ENCODE peak calls at places on chromosomes 11 and 22, in five cellular contexts. R is heart left ventricle; O is foreskin fibroblast; S is fibroblast of pulmonary artery; Z is CD4-positive, alpha-beta T cell. M is an unnamed sample.
A peak's percentile ranks its signal among the peaks of the same experiment; 100 is the strongest.

GRCh38 chr11:131819845-131820244 is 449.4 kb downstream of the NTM start:
- DNase-seq in R (no peak), O (no peak), S (no peak), Z (no peak), M (no peak)

GRCh38 chr11:123159146-123159857 is 35.7 kb downstream of the CLMP start:
- DNase-seq in R (no peak), O (no peak), S (peak; percentile 55), Z (no peak), M (no peak)

GRCh38 chr22:32631507-32632245 is 157.1 kb downstream of the FBXO7 start:
- DNase-seq in R (no peak), O (no peak), S (no peak), Z (no peak), M (no peak)

GRCh38 chr11:96197801-96198465 is 145.1 kb downstream of the MAML2 start:
- DNase-seq in R (no peak), O (no peak), S (no peak), Z (no peak), M (no peak)

GRCh38 chr11:798093-798713 is at the start of gene SLC25A22:
- DNase-seq in R (peak; percentile 80), O (peak; percentile 71), S (peak; percentile 74), Z (peak; percentile 82), M (no peak)

GRCh38 chr11:45022294-45023064 is 71.8 kb upstream of the TP53I11 start:
- DNase-seq in R (no peak), O (no peak), S (no peak), Z (no peak), M (no peak)

GRCh38 chr11:9757809-9758675 is 94.2 kb downstream of the SWAP70 start:
- DNase-seq in R (peak; percentile 91), O (peak; percentile 73), S (peak; percentile 73), Z (peak; percentile 89), M (no peak)

GRCh38 chr22:21624120-21624879 is 5.5 kb downstream of the YDJC start:
- DNase-seq in R (no peak), O (peak; percentile 22), S (peak; percentile 21), Z (peak; percentile 31), M (no peak)

GRCh38 chr11:73308003-73308962 is at the start of gene ARHGEF17:
- DNase-seq in R (peak; percentile 87), O (peak; percentile 77), S (peak; percentile 75), Z (peak; percentile 22), M (no peak)

GRCh38 chr22:45552580-45553332 is 50.1 kb downstream of the FBLN1 start:
- DNase-seq in R (peak; percentile 80), O (peak; percentile 99), S (peak; percentile 87), Z (no peak), M (peak; percentile 95)
- TF ChIP-seq CTCF in R (no peak), O (peak; percentile 50), S (peak; percentile 45), Z (no peak), M (peak; percentile 65)

DNA sequence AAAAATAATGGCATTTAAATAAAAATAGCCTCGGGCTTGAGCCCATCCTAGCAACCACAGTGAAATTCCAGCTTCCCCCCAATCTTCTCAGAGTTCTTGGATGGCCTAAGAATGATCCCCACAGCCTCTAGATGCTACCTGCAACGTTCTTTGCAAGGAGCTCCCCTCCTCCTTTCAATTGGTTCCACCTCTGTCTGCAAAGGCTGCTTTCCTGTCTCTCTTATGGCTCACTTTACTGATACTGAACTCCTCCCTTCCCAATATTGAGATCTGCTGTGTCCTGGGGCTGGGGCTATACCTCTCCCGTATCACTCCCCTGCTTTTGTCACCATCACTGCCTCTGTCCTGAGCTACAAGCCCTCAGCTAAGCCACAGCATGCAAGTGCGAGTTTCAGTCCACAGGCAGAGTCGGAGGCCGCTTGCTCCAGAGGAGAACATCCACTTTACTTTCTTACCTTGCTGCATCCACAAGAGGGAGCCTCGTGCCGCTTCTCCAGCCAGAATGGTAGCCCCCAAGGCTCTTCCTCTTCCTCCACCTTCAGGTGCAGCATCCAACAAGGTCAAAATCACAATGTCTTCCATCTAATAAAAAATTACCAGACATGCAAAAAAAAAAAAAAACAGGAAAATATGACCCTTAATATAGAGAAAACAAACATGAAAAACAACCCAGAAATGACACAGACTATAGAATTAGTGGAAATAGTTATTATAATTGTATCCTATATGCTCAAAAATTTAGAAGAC is 48.6 kb upstream of the TMEM45B start:
- DNase-seq in R (no peak), O (no peak), S (peak; percentile 48), Z (peak; percentile 5), M (no peak)
- TF ChIP-seq CTCF in R (peak; percentile 22), O (peak; percentile 52), S (peak; percentile 71), Z (peak; percentile 56), M (peak; percentile 57)

DNA sequence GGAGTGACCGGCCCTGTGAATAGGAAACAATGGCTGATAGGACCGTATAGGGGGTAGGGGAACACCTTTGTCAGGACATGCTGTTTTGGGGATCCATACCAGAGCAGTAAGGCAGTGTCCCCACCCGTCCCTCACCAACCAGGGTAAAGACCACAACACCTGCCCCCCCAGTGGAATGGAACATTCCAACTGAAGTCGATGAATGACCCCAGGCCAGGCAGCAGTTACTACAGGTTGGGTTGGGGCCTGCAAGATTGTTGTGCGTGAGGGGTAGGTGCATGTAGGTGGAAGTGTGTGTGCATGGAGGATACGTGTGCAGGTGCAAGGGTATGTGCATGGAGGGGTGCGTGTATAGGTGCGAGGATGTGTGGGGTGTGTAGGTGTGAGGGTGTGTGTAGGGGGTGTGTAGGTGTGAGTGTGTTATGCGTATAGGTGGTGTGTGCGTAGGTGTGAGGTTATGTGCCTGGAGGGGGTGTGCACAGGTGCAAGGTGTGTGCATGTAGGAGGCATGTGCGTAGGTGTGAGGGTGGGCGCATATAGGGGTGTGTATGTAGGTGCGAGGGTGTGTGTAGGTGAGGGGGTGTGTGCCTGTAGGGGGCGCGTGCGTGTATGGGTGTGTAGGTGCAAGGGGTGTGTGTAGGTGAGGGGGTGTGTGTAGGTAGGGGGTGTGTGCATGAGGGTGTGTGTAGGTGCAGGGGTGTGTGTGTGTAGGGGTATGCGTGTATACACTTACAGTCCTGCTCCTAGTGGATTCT is 32.9 kb downstream of the PISD start:
- DNase-seq in R (no peak), O (no peak), S (no peak), Z (no peak), M (no peak)
- TF ChIP-seq CTCF in R (no peak), O (no peak), S (no peak), Z (no peak), M (no peak)

DNA sequence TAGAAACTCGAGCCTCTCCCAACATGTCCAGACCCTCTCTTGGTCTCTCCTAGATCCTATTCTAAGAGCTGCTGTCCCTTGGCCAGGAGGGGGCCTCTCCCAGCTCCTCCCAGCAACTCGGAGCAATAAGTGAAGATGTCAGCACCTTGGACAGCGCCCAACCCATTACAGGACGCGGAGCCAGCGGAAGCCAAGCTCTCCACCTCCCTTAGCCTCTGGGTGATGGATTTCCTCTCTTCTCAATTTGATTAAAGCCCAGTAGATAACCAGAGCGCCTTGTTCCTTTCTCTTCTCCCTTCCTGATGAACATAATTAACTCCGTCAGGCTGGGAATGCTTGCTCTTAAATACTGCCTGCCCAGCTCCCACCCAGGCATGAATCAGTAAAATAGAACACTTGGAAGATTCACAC is 26.2 kb upstream of the TPBGL start:
- DNase-seq in R (peak; percentile 80), O (peak; percentile 54), S (peak; percentile 86), Z (peak; percentile 61), M (peak; percentile 16)
- TF ChIP-seq CTCF in R (peak; percentile 23), O (peak; percentile 43), S (peak; percentile 56), Z (no peak), M (peak; percentile 40)

GRCh38 chr11:128685383-128686044 is 8.4 kb upstream of the FLI1 start:
- DNase-seq in R (no peak), O (no peak), S (no peak), Z (no peak), M (no peak)
- TF ChIP-seq CTCF in R (no peak), O (no peak), S (no peak), Z (no peak), M (no peak)

GRCh38 chr11:20759541-20759940 is 90.2 kb downstream of the NELL1 start:
- DNase-seq in R (no peak), O (no peak), S (no peak), Z (no peak), M (no peak)

GRCh38 chr11:20762980-20763379 is 93.6 kb downstream of the NELL1 start:
- DNase-seq in R (no peak), O (no peak), S (no peak), Z (no peak), M (no peak)

DNA sequence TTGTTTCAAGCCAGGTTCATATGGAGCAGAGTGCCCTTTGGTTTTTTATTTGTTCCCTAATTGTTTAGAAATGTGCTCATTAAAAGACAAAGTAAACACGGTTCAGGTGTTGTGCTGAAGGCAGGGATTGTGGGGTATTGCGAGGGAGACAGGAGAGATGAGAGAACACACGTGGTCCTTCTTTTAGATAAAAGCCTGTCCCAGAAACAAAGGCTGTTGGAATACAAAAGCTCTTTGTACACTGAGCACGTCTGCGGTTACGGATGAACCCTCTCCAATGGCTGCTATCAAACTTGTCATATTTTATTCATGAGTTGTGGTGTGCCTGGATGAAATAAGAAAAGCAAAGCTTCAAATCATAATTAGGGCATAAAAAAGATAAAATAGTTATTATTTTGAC is 92.7 kb downstream of the NELL1 start:
- DNase-seq in R (no peak), O (no peak), S (no peak), Z (no peak), M (no peak)
- TF ChIP-seq CTCF in R (no peak), O (no peak), S (no peak), Z (no peak), M (no peak)

GRCh38 chr22:29339381-29340235 is 24.1 kb upstream of the RASL10A start:
- DNase-seq in R (no peak), O (no peak), S (no peak), Z (no peak), M (no peak)

GRCh38 chr22:29336751-29337490 is 21.4 kb upstream of the RASL10A start:
- DNase-seq in R (no peak), O (no peak), S (no peak), Z (no peak), M (no peak)

GRCh38 chr22:29338398-29338797 is 22.9 kb upstream of the RASL10A start:
- DNase-seq in R (no peak), O (no peak), S (no peak), Z (no peak), M (no peak)

GRCh38 chr22:29335656-29336055 is 20.2 kb upstream of the RASL10A start:
- DNase-seq in R (no peak), O (no peak), S (no peak), Z (no peak), M (no peak)

DNA sequence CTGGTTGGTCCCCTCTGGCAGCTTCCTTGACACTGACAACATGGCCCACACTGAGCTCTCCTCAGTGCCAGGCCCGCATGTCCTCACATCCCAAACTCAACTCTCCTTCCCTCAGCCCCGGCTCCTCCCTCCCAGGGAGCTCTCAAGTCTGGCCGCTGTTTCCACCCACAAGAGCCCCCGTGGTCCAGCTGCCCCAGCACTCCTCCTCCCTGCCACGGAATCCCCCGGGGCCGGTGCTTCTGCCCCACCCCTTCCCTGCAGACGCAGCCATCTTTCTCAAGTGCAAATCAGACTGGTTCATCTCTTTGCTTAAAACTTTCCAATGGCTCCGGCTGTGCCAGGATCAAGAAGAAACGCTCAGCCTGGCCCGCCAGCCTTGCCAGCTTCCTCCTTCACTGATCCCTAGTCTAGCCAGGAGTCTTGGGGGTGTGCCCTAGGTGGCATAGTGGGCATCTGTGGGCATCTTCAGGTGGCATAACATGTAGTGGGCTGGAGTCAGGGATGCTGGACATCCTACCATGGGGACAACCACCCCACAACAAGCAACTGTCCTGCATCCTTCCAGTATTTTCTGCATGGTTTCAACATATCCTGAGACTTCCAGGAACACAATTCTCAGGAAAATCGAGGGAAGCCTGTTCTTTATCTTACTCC is 22.3 kb upstream of the RASL10A start:
- DNase-seq in R (no peak), O (no peak), S (no peak), Z (no peak), M (no peak)
- TF ChIP-seq CTCF in R (no peak), O (no peak), S (no peak), Z (no peak), M (no peak)

GRCh38 chr11:106410902-106411301 is 333.4 kb downstream of the AASDHPPT start:
- DNase-seq in R (no peak), O (no peak), S (no peak), Z (no peak), M (no peak)
- TF ChIP-seq CTCF in R (no peak), O (no peak), S (no peak), Z (no peak), M (no peak)

M was measured in AG09319.